ENCODE peak calls at places on chromosomes 7 and 10, in seven cellular contexts. One of them, this sample, is unnamed.

GRCh38 chr7:140475747-140476333 is 3.5 kb downstream of the MKRN1 start:
- DNase-seq in transverse colon: peak
- DNase-seq in CD4-positive, alpha-beta T cell: peak
- DNase-seq in aorta: no peak
- DNase-seq in AG04450: peak
- DNase-seq in CD8-positive, alpha-beta memory T cell: peak
- DNase-seq in right lobe of liver: no peak
- DNase-seq in this sample: no peak

GRCh38 chr10:104117839-104118323 is 4.1 kb upstream of the SFR1 start:
- DNase-seq in right lobe of liver: no peak
- DNase-seq in CD4-positive, alpha-beta T cell: no peak
- DNase-seq in transverse colon: no peak
- DNase-seq in AG04450: no peak
- DNase-seq in aorta: no peak
- DNase-seq in CD8-positive, alpha-beta memory T cell: no peak
- DNase-seq in this sample: peak

GRCh38 chr10:44576715-44577191 is 191.9 kb upstream of the CXCL12 start:
- DNase-seq in CD4-positive, alpha-beta T cell: no peak
- DNase-seq in CD8-positive, alpha-beta memory T cell: no peak
- DNase-seq in aorta: no peak
- DNase-seq in AG04450: no peak
- DNase-seq in transverse colon: no peak
- DNase-seq in right lobe of liver: no peak
- DNase-seq in this sample: no peak

GRCh38 chr10:124063736-124064135 is 29.7 kb downstream of the CHST15 start:
- DNase-seq in right lobe of liver: no peak
- DNase-seq in transverse colon: peak
- DNase-seq in AG04450: peak
- DNase-seq in CD8-positive, alpha-beta memory T cell: no peak
- DNase-seq in aorta: peak
- DNase-seq in CD4-positive, alpha-beta T cell: no peak
- DNase-seq in this sample: peak

GRCh38 chr10:11035318-11035920 is 17.7 kb downstream of the CELF2 start:
- DNase-seq in CD8-positive, alpha-beta memory T cell: no peak
- DNase-seq in right lobe of liver: no peak
- DNase-seq in CD4-positive, alpha-beta T cell: no peak
- DNase-seq in transverse colon: peak
- DNase-seq in aorta: no peak
- DNase-seq in AG04450: peak
- DNase-seq in this sample: peak

GRCh38 chr7:26620352-26620751 is 244.0 kb downstream of the SKAP2 start:
- DNase-seq in transverse colon: no peak
- DNase-seq in AG04450: no peak
- DNase-seq in CD8-positive, alpha-beta memory T cell: no peak
- DNase-seq in right lobe of liver: no peak
- DNase-seq in aorta: no peak
- DNase-seq in CD4-positive, alpha-beta T cell: no peak
- DNase-seq in this sample: no peak

GRCh38 chr10:110641256-110641655 is 2.9 kb upstream of the RBM20 start:
- DNase-seq in transverse colon: peak
- DNase-seq in CD4-positive, alpha-beta T cell: no peak
- DNase-seq in CD8-positive, alpha-beta memory T cell: peak
- DNase-seq in AG04450: no peak
- DNase-seq in right lobe of liver: no peak
- DNase-seq in aorta: no peak
- DNase-seq in this sample: no peak

GRCh38 chr7:3367271-3367670 is 66.2 kb downstream of the SDK1 start:
- DNase-seq in transverse colon: no peak
- DNase-seq in CD8-positive, alpha-beta memory T cell: no peak
- DNase-seq in AG04450: no peak
- DNase-seq in aorta: no peak
- DNase-seq in CD4-positive, alpha-beta T cell: no peak
- DNase-seq in right lobe of liver: no peak
- DNase-seq in this sample: no peak

GRCh38 chr7:157337316-157338149 is 729 bp downstream of the DNAJB6 start:
- DNase-seq in transverse colon: peak
- DNase-seq in AG04450: no peak
- DNase-seq in aorta: peak
- DNase-seq in CD8-positive, alpha-beta memory T cell: peak
- DNase-seq in CD4-positive, alpha-beta T cell: peak
- DNase-seq in right lobe of liver: peak
- DNase-seq in this sample: no peak

GRCh38 chr7:39746162-39746782 is 122.9 kb downstream of the RALA start:
- DNase-seq in right lobe of liver: peak
- DNase-seq in CD8-positive, alpha-beta memory T cell: peak
- DNase-seq in AG04450: peak
- DNase-seq in transverse colon: peak
- DNase-seq in CD4-positive, alpha-beta T cell: peak
- DNase-seq in aorta: peak
- DNase-seq in this sample: no peak

GRCh38 chr10:61822781-61823230 is 78.7 kb upstream of the ARID5B start:
- DNase-seq in right lobe of liver: no peak
- DNase-seq in aorta: no peak
- DNase-seq in CD8-positive, alpha-beta memory T cell: no peak
- DNase-seq in AG04450: no peak
- DNase-seq in CD4-positive, alpha-beta T cell: no peak
- DNase-seq in transverse colon: no peak
- DNase-seq in this sample: no peak

GRCh38 chr7:156380261-156380660 is 260.3 kb upstream of the RNF32 start:
- DNase-seq in transverse colon: no peak
- DNase-seq in CD4-positive, alpha-beta T cell: no peak
- DNase-seq in right lobe of liver: peak
- DNase-seq in AG04450: no peak
- DNase-seq in aorta: no peak
- DNase-seq in CD8-positive, alpha-beta memory T cell: no peak
- DNase-seq in this sample: no peak

GRCh38 chr10:123687758-123688157 is 21.6 kb downstream of the GPR26 start:
- DNase-seq in CD4-positive, alpha-beta T cell: no peak
- DNase-seq in AG04450: no peak
- DNase-seq in right lobe of liver: no peak
- DNase-seq in transverse colon: no peak
- DNase-seq in CD8-positive, alpha-beta memory T cell: no peak
- DNase-seq in aorta: no peak
- DNase-seq in this sample: no peak

GRCh38 chr10:102004376-102004775 is 51.6 kb downstream of the ARMH3 start:
- DNase-seq in CD8-positive, alpha-beta memory T cell: no peak
- DNase-seq in right lobe of liver: no peak
- DNase-seq in transverse colon: no peak
- DNase-seq in CD4-positive, alpha-beta T cell: no peak
- DNase-seq in aorta: no peak
- DNase-seq in AG04450: peak
- DNase-seq in this sample: peak

GRCh38 chr10:44260286-44260928 is 124.5 kb downstream of the CXCL12 start:
- DNase-seq in CD8-positive, alpha-beta memory T cell: no peak
- DNase-seq in transverse colon: no peak
- DNase-seq in aorta: no peak
- DNase-seq in CD4-positive, alpha-beta T cell: no peak
- DNase-seq in right lobe of liver: no peak
- DNase-seq in AG04450: no peak
- DNase-seq in this sample: no peak

GRCh38 chr10:85003083-85003482 is 674.7 kb downstream of the CCSER2 start:
- DNase-seq in CD8-positive, alpha-beta memory T cell: no peak
- DNase-seq in right lobe of liver: no peak
- DNase-seq in transverse colon: no peak
- DNase-seq in AG04450: no peak
- DNase-seq in aorta: no peak
- DNase-seq in CD4-positive, alpha-beta T cell: no peak
- DNase-seq in this sample: no peak

GRCh38 chr10:34682580-34682979 is 132.5 kb downstream of the PARD3 start:
- DNase-seq in CD4-positive, alpha-beta T cell: no peak
- DNase-seq in CD8-positive, alpha-beta memory T cell: no peak
- DNase-seq in transverse colon: no peak
- DNase-seq in right lobe of liver: no peak
- DNase-seq in AG04450: no peak
- DNase-seq in aorta: no peak
- DNase-seq in this sample: no peak

GRCh38 chr7:31458203-31458602 is 55.7 kb upstream of the ITPRID1 start:
- DNase-seq in CD8-positive, alpha-beta memory T cell: no peak
- DNase-seq in AG04450: no peak
- DNase-seq in transverse colon: no peak
- DNase-seq in right lobe of liver: no peak
- DNase-seq in CD4-positive, alpha-beta T cell: no peak
- DNase-seq in aorta: no peak
- DNase-seq in this sample: no peak

GRCh38 chr10:6009159-6009558 is 31.8 kb upstream of the IL15RA start:
- DNase-seq in AG04450: peak
- DNase-seq in CD4-positive, alpha-beta T cell: no peak
- DNase-seq in aorta: no peak
- DNase-seq in transverse colon: no peak
- DNase-seq in CD8-positive, alpha-beta memory T cell: no peak
- DNase-seq in right lobe of liver: no peak
- DNase-seq in this sample: no peak

GRCh38 chr10:8487346-8487745 is 432.9 kb downstream of the GATA3 start:
- DNase-seq in AG04450: no peak
- DNase-seq in CD8-positive, alpha-beta memory T cell: no peak
- DNase-seq in right lobe of liver: no peak
- DNase-seq in CD4-positive, alpha-beta T cell: no peak
- DNase-seq in transverse colon: no peak
- DNase-seq in aorta: no peak
- DNase-seq in this sample: no peak

GRCh38 chr10:94489976-94490788 is 55.4 kb upstream of the HELLS start:
- DNase-seq in AG04450: no peak
- DNase-seq in CD4-positive, alpha-beta T cell: no peak
- DNase-seq in CD8-positive, alpha-beta memory T cell: no peak
- DNase-seq in aorta: no peak
- DNase-seq in transverse colon: no peak
- DNase-seq in right lobe of liver: no peak
- DNase-seq in this sample: no peak

GRCh38 chr7:107842213-107842612 is 39.2 kb upstream of the SLC26A3 start:
- DNase-seq in aorta: no peak
- DNase-seq in CD8-positive, alpha-beta memory T cell: no peak
- DNase-seq in AG04450: no peak
- DNase-seq in right lobe of liver: no peak
- DNase-seq in transverse colon: no peak
- DNase-seq in CD4-positive, alpha-beta T cell: no peak
- DNase-seq in this sample: no peak

GRCh38 chr7:69596056-69596455 is 2.2 kb upstream of the AUTS2 start:
- DNase-seq in CD4-positive, alpha-beta T cell: no peak
- DNase-seq in CD8-positive, alpha-beta memory T cell: no peak
- DNase-seq in right lobe of liver: no peak
- DNase-seq in AG04450: no peak
- DNase-seq in transverse colon: no peak
- DNase-seq in aorta: no peak
- DNase-seq in this sample: no peak
- H3K27ac ChIP-seq in CD4-positive, alpha-beta T cell: no peak
- H3K27ac ChIP-seq in CD8-positive, alpha-beta memory T cell: no peak
- H3K27ac ChIP-seq in right lobe of liver: no peak
- H3K27ac ChIP-seq in AG04450: no peak
- H3K27ac ChIP-seq in transverse colon: no peak
- H3K27ac ChIP-seq in aorta: no peak
- H3K27ac ChIP-seq in this sample: no peak

DNA sequence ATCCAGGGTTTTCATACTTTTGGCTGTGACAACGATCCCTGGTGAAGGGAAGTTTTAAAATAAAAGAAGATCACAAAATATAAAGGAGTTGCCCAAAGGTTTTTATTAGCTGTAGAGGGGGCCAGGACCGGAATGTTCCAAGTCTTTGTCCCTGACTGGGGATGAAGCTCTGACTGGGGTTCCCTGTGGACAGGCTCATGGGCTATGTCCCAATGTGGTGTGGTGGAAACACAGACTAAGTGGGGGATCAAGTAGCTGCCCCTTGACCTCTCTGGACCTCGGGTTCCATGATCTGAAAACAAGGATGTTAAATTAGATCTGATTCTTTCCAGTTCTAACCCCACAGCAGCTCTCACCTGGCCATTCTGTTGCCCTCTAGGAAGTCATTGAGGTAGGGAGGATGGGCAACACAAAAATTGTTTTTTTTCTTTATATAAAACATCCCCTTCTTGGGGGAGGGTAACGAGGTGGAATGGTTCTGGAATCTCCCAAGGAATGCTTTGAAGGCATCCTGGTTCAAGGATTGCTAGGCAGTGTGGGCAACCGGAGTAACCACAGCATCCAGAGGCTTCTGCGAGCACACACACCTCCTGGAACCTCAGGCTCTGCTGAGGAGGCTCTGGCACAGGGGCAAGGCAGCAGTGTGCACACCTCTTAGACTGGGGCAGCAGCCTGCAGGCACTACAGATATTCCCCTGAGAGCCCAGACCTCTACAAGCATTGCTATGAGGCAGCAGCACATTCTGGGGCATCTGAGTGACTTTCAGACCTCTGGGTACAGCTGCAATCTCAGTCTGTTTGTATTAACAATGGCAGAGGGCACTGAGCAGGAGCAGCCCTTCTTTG is 21.4 kb upstream of the CRYGN start:
- DNase-seq in right lobe of liver: no peak
- DNase-seq in AG04450: no peak
- DNase-seq in CD8-positive, alpha-beta memory T cell: no peak
- DNase-seq in CD4-positive, alpha-beta T cell: no peak
- DNase-seq in transverse colon: no peak
- DNase-seq in aorta: no peak
- DNase-seq in this sample: no peak
- H3K27ac ChIP-seq in right lobe of liver: peak
- H3K27ac ChIP-seq in AG04450: no peak
- H3K27ac ChIP-seq in CD8-positive, alpha-beta memory T cell: no peak
- H3K27ac ChIP-seq in CD4-positive, alpha-beta T cell: no peak
- H3K27ac ChIP-seq in transverse colon: peak
- H3K27ac ChIP-seq in aorta: peak
- H3K27ac ChIP-seq in this sample: no peak

GRCh38 chr7:6433814-6434630 is 13.7 kb downstream of the DAGLB start:
- DNase-seq in CD4-positive, alpha-beta T cell: no peak
- DNase-seq in CD8-positive, alpha-beta memory T cell: no peak
- DNase-seq in right lobe of liver: no peak
- DNase-seq in AG04450: no peak
- DNase-seq in transverse colon: no peak
- DNase-seq in aorta: no peak
- DNase-seq in this sample: no peak
- H3K27ac ChIP-seq in CD4-positive, alpha-beta T cell: no peak
- H3K27ac ChIP-seq in CD8-positive, alpha-beta memory T cell: no peak
- H3K27ac ChIP-seq in right lobe of liver: no peak
- H3K27ac ChIP-seq in AG04450: no peak
- H3K27ac ChIP-seq in transverse colon: peak
- H3K27ac ChIP-seq in aorta: no peak
- H3K27ac ChIP-seq in this sample: no peak

GRCh38 chr7:18212308-18212707 is 184.7 kb upstream of the PRPS1L1 start:
- DNase-seq in AG04450: no peak
- DNase-seq in right lobe of liver: no peak
- DNase-seq in CD4-positive, alpha-beta T cell: no peak
- DNase-seq in aorta: no peak
- DNase-seq in transverse colon: no peak
- DNase-seq in CD8-positive, alpha-beta memory T cell: no peak
- DNase-seq in this sample: no peak

GRCh38 chr7:18210382-18210781 is 182.7 kb upstream of the PRPS1L1 start:
- DNase-seq in CD4-positive, alpha-beta T cell: no peak
- DNase-seq in right lobe of liver: no peak
- DNase-seq in AG04450: no peak
- DNase-seq in aorta: no peak
- DNase-seq in transverse colon: no peak
- DNase-seq in CD8-positive, alpha-beta memory T cell: no peak
- DNase-seq in this sample: no peak

GRCh38 chr7:18208921-18209320 is 181.3 kb upstream of the PRPS1L1 start:
- DNase-seq in AG04450: no peak
- DNase-seq in CD4-positive, alpha-beta T cell: no peak
- DNase-seq in right lobe of liver: no peak
- DNase-seq in aorta: no peak
- DNase-seq in CD8-positive, alpha-beta memory T cell: no peak
- DNase-seq in transverse colon: no peak
- DNase-seq in this sample: no peak

GRCh38 chr7:18212788-18213187 is 185.1 kb upstream of the PRPS1L1 start:
- DNase-seq in CD8-positive, alpha-beta memory T cell: no peak
- DNase-seq in right lobe of liver: no peak
- DNase-seq in transverse colon: no peak
- DNase-seq in aorta: no peak
- DNase-seq in CD4-positive, alpha-beta T cell: no peak
- DNase-seq in AG04450: peak
- DNase-seq in this sample: no peak

GRCh38 chr7:18210788-18211187 is 183.1 kb upstream of the PRPS1L1 start:
- DNase-seq in transverse colon: no peak
- DNase-seq in right lobe of liver: no peak
- DNase-seq in aorta: no peak
- DNase-seq in CD8-positive, alpha-beta memory T cell: no peak
- DNase-seq in CD4-positive, alpha-beta T cell: no peak
- DNase-seq in AG04450: no peak
- DNase-seq in this sample: no peak
- H3K27ac ChIP-seq in transverse colon: no peak
- H3K27ac ChIP-seq in right lobe of liver: no peak
- H3K27ac ChIP-seq in aorta: no peak
- H3K27ac ChIP-seq in CD8-positive, alpha-beta memory T cell: no peak
- H3K27ac ChIP-seq in CD4-positive, alpha-beta T cell: no peak
- H3K27ac ChIP-seq in AG04450: no peak
- H3K27ac ChIP-seq in this sample: no peak